ENCODE peak calls at places on chromosome 17, in six cellular contexts. One of them, this sample, is unnamed.

GRCh38 chr17:2266045-2266864 is 37.3 kb downstream of the SMG6 start:
- DNase-seq in CD8-positive, alpha-beta T cell: peak; percentile 76
- DNase-seq in left colon: peak; percentile 51
- DNase-seq in GM04504: no peak
- DNase-seq in T-helper 2 cell: peak; percentile 73
- DNase-seq in frontal cortex: no peak
- DNase-seq in this sample: peak; percentile 72

GRCh38 chr17:39666231-39666600 is 1.1 kb downstream of the TCAP start:
- DNase-seq in CD8-positive, alpha-beta T cell: no peak
- DNase-seq in left colon: no peak
- DNase-seq in GM04504: no peak
- DNase-seq in T-helper 2 cell: no peak
- DNase-seq in frontal cortex: no peak
- DNase-seq in this sample: no peak

GRCh38 chr17:12519956-12520594 is 145.6 kb upstream of the MYOCD start:
- DNase-seq in CD8-positive, alpha-beta T cell: no peak
- DNase-seq in left colon: no peak
- DNase-seq in GM04504: no peak
- DNase-seq in T-helper 2 cell: no peak
- DNase-seq in frontal cortex: no peak
- DNase-seq in this sample: no peak

GRCh38 chr17:4566785-4567184 is 6.4 kb upstream of the GGT6 start:
- DNase-seq in CD8-positive, alpha-beta T cell: peak; percentile 37
- DNase-seq in left colon: no peak
- DNase-seq in GM04504: no peak
- DNase-seq in T-helper 2 cell: no peak
- DNase-seq in frontal cortex: peak; percentile 63
- DNase-seq in this sample: peak; percentile 77

GRCh38 chr17:56087199-56087598 is 66.1 kb upstream of the ANKFN1 start:
- DNase-seq in CD8-positive, alpha-beta T cell: no peak
- DNase-seq in left colon: no peak
- DNase-seq in GM04504: no peak
- DNase-seq in T-helper 2 cell: no peak
- DNase-seq in frontal cortex: no peak
- DNase-seq in this sample: no peak

GRCh38 chr17:29734640-29735039 is 111.9 kb upstream of the CORO6 start:
- DNase-seq in CD8-positive, alpha-beta T cell: no peak
- DNase-seq in left colon: no peak
- DNase-seq in GM04504: no peak
- DNase-seq in T-helper 2 cell: no peak
- DNase-seq in frontal cortex: no peak
- DNase-seq in this sample: no peak

GRCh38 chr17:8365143-8365542 is 11.4 kb downstream of the KRABD2 start:
- DNase-seq in CD8-positive, alpha-beta T cell: no peak
- DNase-seq in left colon: no peak
- DNase-seq in GM04504: no peak
- DNase-seq in T-helper 2 cell: no peak
- DNase-seq in frontal cortex: no peak
- DNase-seq in this sample: no peak

GRCh38 chr17:74743755-74744154 is 4.7 kb upstream of the NHERF1 start:
- DNase-seq in CD8-positive, alpha-beta T cell: no peak
- DNase-seq in left colon: no peak
- DNase-seq in GM04504: no peak
- DNase-seq in T-helper 2 cell: no peak
- DNase-seq in frontal cortex: peak; percentile 17
- DNase-seq in this sample: no peak

GRCh38 chr17:38687291-38687690 is 12.5 kb upstream of the EPOP start:
- DNase-seq in CD8-positive, alpha-beta T cell: no peak
- DNase-seq in left colon: no peak
- DNase-seq in GM04504: no peak
- DNase-seq in T-helper 2 cell: no peak
- DNase-seq in frontal cortex: no peak
- DNase-seq in this sample: no peak

GRCh38 chr17:57455063-57455914 is 199.0 kb downstream of the MSI2 start:
- DNase-seq in CD8-positive, alpha-beta T cell: peak; percentile 34
- DNase-seq in left colon: no peak
- DNase-seq in GM04504: no peak
- DNase-seq in T-helper 2 cell: no peak
- DNase-seq in frontal cortex: no peak
- DNase-seq in this sample: peak; percentile 18

GRCh38 chr17:64781394-64781793 is 119.3 kb upstream of the SMURF2 start:
- DNase-seq in CD8-positive, alpha-beta T cell: peak; percentile 51
- DNase-seq in left colon: peak; percentile 73
- DNase-seq in GM04504: no peak
- DNase-seq in T-helper 2 cell: no peak
- DNase-seq in frontal cortex: no peak
- DNase-seq in this sample: peak; percentile 50

GRCh38 chr17:42928714-42929496 is 28.3 kb downstream of the G6PC1 start:
- DNase-seq in CD8-positive, alpha-beta T cell: peak; percentile 10
- DNase-seq in left colon: peak; percentile 29
- DNase-seq in GM04504: peak; percentile 68
- DNase-seq in T-helper 2 cell: no peak
- DNase-seq in frontal cortex: no peak
- DNase-seq in this sample: peak; percentile 86

GRCh38 chr17:75808549-75808904 is 23.9 kb downstream of the UNK start:
- DNase-seq in CD8-positive, alpha-beta T cell: no peak
- DNase-seq in left colon: no peak
- DNase-seq in GM04504: no peak
- DNase-seq in T-helper 2 cell: no peak
- DNase-seq in frontal cortex: no peak
- DNase-seq in this sample: no peak

GRCh38 chr17:45230787-45231480 is 9.2 kb downstream of the FMNL1 start:
- DNase-seq in CD8-positive, alpha-beta T cell: no peak
- DNase-seq in left colon: no peak
- DNase-seq in GM04504: no peak
- DNase-seq in T-helper 2 cell: no peak
- DNase-seq in frontal cortex: no peak
- DNase-seq in this sample: no peak

GRCh38 chr17:35981908-35982330 is 622 bp upstream of the CCL16 start:
- DNase-seq in CD8-positive, alpha-beta T cell: no peak
- DNase-seq in left colon: no peak
- DNase-seq in GM04504: no peak
- DNase-seq in T-helper 2 cell: no peak
- DNase-seq in frontal cortex: no peak
- DNase-seq in this sample: peak; percentile 66

This sample was measured in small intestine.